ENCODE peak calls at places on chromosomes 7 and 10, in five cellular contexts. I, Q, C, Z and B are unnamed samples.
A peak's percentile ranks its signal among the peaks of the same experiment; 100 is the strongest.

GRCh38 chr10:105189464-105189800 is 548.3 kb downstream of the SORCS3 start:
- DNase-seq in I (no peak), Q (no peak), C (no peak), Z (no peak), B (no peak)

GRCh38 chr7:16916111-16916639 is 34.4 kb upstream of the AGR3 start:
- DNase-seq in I (no peak), Q (peak; percentile 18), C (no peak), Z (no peak), B (peak; percentile 77)

GRCh38 chr7:116483271-116483942 is 16.1 kb upstream of the CAV2 start:
- DNase-seq in I (no peak), Q (no peak), C (no peak), Z (no peak), B (no peak)

GRCh38 chr10:132106431-132106830 is 40.7 kb downstream of the JAKMIP3 start:
- DNase-seq in I (no peak), Q (no peak), C (no peak), Z (no peak), B (no peak)

GRCh38 chr10:13158401-13158800 is 3.0 kb upstream of the MCM10 start:
- DNase-seq in I (no peak), Q (no peak), C (no peak), Z (no peak), B (no peak)

GRCh38 chr10:92157374-92157773 is 133.5 kb downstream of the CPEB3 start:
- DNase-seq in I (no peak), Q (no peak), C (no peak), Z (no peak), B (peak; percentile 7)

GRCh38 chr10:100810835-100811116 is 65.4 kb downstream of the PAX2 start:
- DNase-seq in I (no peak), Q (no peak), C (no peak), Z (no peak), B (no peak)

GRCh38 chr7:159015894-159016410 is 128.7 kb downstream of the VIPR2 start:
- DNase-seq in I (no peak), Q (no peak), C (no peak), Z (no peak), B (no peak)

GRCh38 chr10:72834183-72834825 is 59.2 kb upstream of the OIT3 start:
- DNase-seq in I (peak; percentile 48), Q (peak; percentile 78), C (peak; percentile 53), Z (peak; percentile 57), B (peak; percentile 18)

GRCh38 chr10:115001506-115002381 is 63.7 kb downstream of the TRUB1 start:
- DNase-seq in I (no peak), Q (no peak), C (no peak), Z (no peak), B (no peak)

GRCh38 chr10:130510755-130511154 is 374.6 kb downstream of the GLRX3 start:
- DNase-seq in I (no peak), Q (no peak), C (no peak), Z (no peak), B (no peak)

GRCh38 chr10:13987472-13987871 is 343.3 kb downstream of the FRMD4A start:
- DNase-seq in I (no peak), Q (no peak), C (no peak), Z (no peak), B (no peak)

GRCh38 chr10:58747687-58748086 is 235.0 kb downstream of the BICC1 start:
- DNase-seq in I (no peak), Q (no peak), C (no peak), Z (no peak), B (no peak)

GRCh38 chr10:110765513-110766375 is 106.0 kb upstream of the PDCD4 start:
- DNase-seq in I (no peak), Q (peak; percentile 54), C (no peak), Z (no peak), B (no peak)

GRCh38 chr10:122554576-122554975 is 6.0 kb upstream of the DMBT1 start:
- DNase-seq in I (no peak), Q (no peak), C (no peak), Z (no peak), B (no peak)

GRCh38 chr7:157840913-157841756 is 504.3 kb downstream of the DNAJB6 start:
- DNase-seq in I (no peak), Q (no peak), C (no peak), Z (no peak), B (no peak)

GRCh38 chr10:1567742-1568495 is 169.4 kb downstream of the ADARB2 start:
- DNase-seq in I (no peak), Q (no peak), C (no peak), Z (no peak), B (no peak)

GRCh38 chr10:132962623-132963429 is 20.5 kb upstream of the CFAP46 start:
- DNase-seq in I (no peak), Q (no peak), C (no peak), Z (no peak), B (no peak)

DNA sequence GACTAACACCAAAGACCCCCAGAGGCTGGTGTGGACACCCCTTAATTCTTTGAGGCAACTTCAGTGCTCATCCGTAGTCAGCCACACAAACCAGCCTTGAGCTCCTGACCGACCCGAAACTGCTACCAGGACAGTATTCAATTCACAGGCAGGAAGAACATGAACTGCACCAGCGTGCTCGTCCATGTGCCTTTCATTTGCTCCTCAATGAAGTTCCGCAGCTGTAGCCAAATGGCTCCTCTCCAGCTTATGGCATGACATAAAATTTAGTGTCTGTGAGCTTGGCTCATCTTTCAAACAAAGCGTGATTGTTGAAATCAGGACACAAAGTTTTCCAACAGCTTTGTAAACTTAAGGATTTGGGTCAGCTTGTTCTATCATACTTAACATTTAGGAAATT is 144.1 kb upstream of the FAM171A1 start:
- DNase-seq in I (no peak), Q (no peak), C (no peak), Z (no peak), B (peak; percentile 15)
- TF ChIP-seq JUND in I (no peak), Q (no peak), C (no peak), Z (no peak), B (no peak)

DNA sequence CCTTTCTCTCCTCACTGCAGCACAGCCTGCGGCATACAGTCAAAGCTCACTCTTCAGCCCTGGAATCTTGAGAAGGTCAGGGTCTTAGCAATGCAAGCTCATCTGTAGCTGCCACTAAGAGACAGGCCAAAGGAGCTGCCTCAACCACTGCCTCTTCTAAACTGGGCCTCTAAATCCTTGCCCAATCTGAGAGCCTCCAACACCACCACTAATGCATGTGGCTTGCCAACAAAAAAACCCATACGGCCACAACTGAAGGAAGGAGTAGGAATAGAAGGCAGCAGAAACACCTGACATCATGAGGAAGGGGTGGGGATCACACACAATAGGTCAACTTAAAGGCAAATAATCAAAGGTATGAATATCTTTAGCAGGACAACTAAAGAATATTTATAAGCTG is 183.8 kb downstream of the SRPK2 start:
- DNase-seq in I (no peak), Q (no peak), C (no peak), Z (no peak), B (no peak)
- TF ChIP-seq JUND in I (no peak), Q (no peak), C (no peak), Z (no peak), B (no peak)

DNA sequence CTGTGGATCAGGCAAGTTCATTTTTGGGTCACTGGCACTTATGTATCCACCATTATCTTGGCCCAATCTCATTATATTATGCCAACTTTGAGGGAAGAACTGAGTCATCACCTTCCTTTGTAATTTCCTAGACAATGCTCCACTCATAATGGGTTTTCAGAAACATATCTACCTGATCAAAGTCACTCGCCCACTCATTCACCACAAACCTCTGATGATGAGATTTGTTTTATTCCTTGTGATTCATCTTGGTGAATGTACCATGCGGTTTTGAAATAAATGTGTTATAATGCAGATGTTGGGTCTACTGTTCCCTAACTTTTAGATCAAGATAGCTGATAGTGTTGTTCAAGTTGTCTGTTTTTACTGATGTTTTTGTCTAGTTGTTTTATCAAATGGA is 525.9 kb downstream of the KIF20B start:
- DNase-seq in I (peak; percentile 99), Q (no peak), C (no peak), Z (no peak), B (no peak)
- TF ChIP-seq JUND in I (peak; percentile 100), Q (no peak), C (no peak), Z (peak; percentile 91), B (no peak)

DNA sequence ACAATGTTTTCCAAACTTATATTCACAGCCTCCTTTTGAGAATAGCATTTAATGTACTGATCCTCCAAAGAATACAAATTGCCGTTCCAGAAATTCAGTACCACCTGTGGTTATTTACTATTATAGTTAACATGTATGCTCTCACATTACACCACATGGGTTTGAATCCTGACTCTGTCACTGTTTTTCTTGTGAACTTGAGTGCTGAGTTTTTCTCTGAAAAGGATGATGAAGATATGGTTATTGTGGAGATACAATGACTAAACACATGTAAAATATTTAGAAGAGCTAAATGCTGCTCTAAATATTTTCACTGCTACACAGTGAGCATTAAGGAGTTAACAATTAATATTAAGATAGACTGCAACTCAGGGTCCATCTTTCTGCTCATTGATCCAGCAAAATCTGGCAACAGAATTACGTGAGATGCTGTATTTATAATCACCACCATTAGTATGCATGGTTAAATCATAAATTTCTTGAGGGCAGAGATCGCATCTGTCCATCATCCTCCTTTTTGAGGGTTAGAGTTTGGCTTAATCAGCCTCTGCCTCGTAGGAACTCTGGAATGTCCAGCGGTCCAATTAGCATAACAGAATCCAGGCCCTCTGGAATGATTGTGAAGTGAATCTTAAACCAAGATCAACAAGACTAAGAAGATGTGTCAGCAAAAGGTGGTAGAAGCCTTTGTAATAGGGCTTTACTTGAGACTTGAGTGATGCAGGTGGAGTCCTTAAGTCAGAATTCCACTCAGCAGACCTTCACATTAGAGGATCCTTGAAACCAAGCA is 152.8 kb downstream of the MACC1 start:
- DNase-seq in I (no peak), Q (no peak), C (no peak), Z (no peak), B (no peak)
- TF ChIP-seq JUND in I (no peak), Q (no peak), C (no peak), Z (no peak), B (no peak)

DNA sequence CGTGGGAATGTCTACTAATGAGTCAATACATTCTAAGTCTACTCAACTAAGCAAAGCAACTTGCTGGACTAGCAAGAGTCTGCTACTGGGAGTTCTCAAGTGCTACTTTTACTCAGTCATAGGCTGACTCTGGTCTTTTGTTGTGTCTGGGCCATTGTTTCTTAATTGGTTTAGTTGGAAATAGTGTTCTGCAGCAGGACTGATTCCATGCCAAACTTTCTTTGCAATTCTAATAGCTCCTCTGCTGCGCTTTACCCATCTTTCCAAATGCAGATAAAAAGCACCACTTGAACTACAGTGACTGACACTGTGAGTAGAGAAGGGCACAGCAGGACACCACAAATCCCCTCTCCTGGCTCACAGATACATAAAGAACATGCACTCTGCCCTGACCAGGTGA is 125.7 kb downstream of the CD36 start:
- DNase-seq in I (no peak), Q (no peak), C (no peak), Z (no peak), B (no peak)
- TF ChIP-seq JUND in I (no peak), Q (no peak), C (no peak), Z (no peak), B (no peak)

GRCh38 chr10:6114758-6115410 is 26.1 kb downstream of the RBM17 start:
- DNase-seq in I (no peak), Q (no peak), C (no peak), Z (no peak), B (peak; percentile 63)
- TF ChIP-seq JUND in I (no peak), Q (no peak), C (no peak), Z (no peak), B (no peak)

GRCh38 chr10:103457896-103458583 is 660 bp downstream of the CALHM1 start:
- DNase-seq in I (no peak), Q (no peak), C (no peak), Z (no peak), B (no peak)

GRCh38 chr10:103456074-103456660 is 2.5 kb downstream of the CALHM1 start:
- DNase-seq in I (no peak), Q (no peak), C (no peak), Z (no peak), B (no peak)

GRCh38 chr10:103457176-103457712 is 1.5 kb downstream of the CALHM1 start:
- DNase-seq in I (no peak), Q (no peak), C (no peak), Z (peak; percentile 47), B (no peak)

GRCh38 chr10:103455235-103455634 is 3.1 kb upstream of the CALHM2 start:
- DNase-seq in I (no peak), Q (no peak), C (no peak), Z (no peak), B (no peak)

GRCh38 chr10:103458720-103459119 is at the start of gene CALHM1:
- DNase-seq in I (no peak), Q (peak; percentile 27), C (no peak), Z (no peak), B (peak; percentile 44)
- TF ChIP-seq JUND in I (no peak), Q (no peak), C (no peak), Z (no peak), B (no peak)